ENCODE peak calls at places on chromosome 18, in eight cellular contexts. E, D, O, W, A, V, I and K are unnamed samples.

GRCh38 chr18:75314117-75314516 is 103.5 kb downstream of the TSHZ1 start:
- DNase-seq in A (peak), W (no peak), D (no peak), I (no peak), E (no peak), O (no peak), V (no peak), K (no peak)

GRCh38 chr18:20963027-20963426 is 148.6 kb downstream of the ROCK1 start:
- DNase-seq in V (no peak), I (no peak), O (no peak), D (no peak), A (no peak), W (no peak), E (no peak), K (no peak)

GRCh38 chr18:23356915-23357421 is 96.1 kb upstream of the RIOK3 start:
- DNase-seq in W (no peak), E (peak), V (no peak), D (no peak), A (no peak), I (no peak), O (peak), K (no peak)

GRCh38 chr18:48123324-48123723 is 192.9 kb upstream of the SMAD2 start:
- DNase-seq in A (no peak), W (no peak), V (no peak), D (no peak), O (no peak), I (no peak), E (no peak), K (peak)

GRCh38 chr18:79781331-79781941 is 16.3 kb upstream of the KCNG2 start:
- DNase-seq in O (no peak), W (no peak), V (no peak), E (no peak), A (no peak), D (no peak), I (no peak), K (peak)

GRCh38 chr18:11005528-11005927 is 143.8 kb downstream of the PIEZO2 start:
- DNase-seq in O (peak), D (no peak), W (no peak), V (no peak), E (peak), A (peak), I (no peak), K (peak)

GRCh38 chr18:75343389-75343788 is 84.1 kb downstream of the SMIM21 start:
- DNase-seq in A (no peak), I (no peak), V (no peak), O (no peak), E (no peak), W (no peak), D (no peak), K (no peak)

GRCh38 chr18:49212819-49213218 is 247.6 kb downstream of the DYM start:
- DNase-seq in A (no peak), O (peak), V (no peak), I (no peak), D (no peak), E (peak), W (no peak), K (no peak)

GRCh38 chr18:80148316-80149199 is 39.5 kb downstream of the ADNP2 start:
- DNase-seq in A (no peak), V (no peak), O (no peak), E (no peak), W (no peak), D (no peak), I (peak), K (peak)

GRCh38 chr18:56903686-56904085 is 243.2 kb upstream of the BOD1L2 start:
- DNase-seq in A (no peak), O (no peak), I (no peak), V (no peak), W (no peak), D (no peak), E (no peak), K (no peak)

GRCh38 chr18:13276530-13277520 is 58.3 kb downstream of the LDLRAD4 start:
- DNase-seq in W (no peak), O (no peak), E (no peak), V (no peak), A (peak), D (no peak), I (no peak), K (peak)

GRCh38 chr18:37535968-37536367 is 29.6 kb downstream of the CELF4 start:
- DNase-seq in A (no peak), D (no peak), I (no peak), W (no peak), O (no peak), E (peak), V (no peak), K (no peak)

GRCh38 chr18:77110936-77111335 is 21.6 kb downstream of the MBP start:
- DNase-seq in E (no peak), W (no peak), O (no peak), D (no peak), A (no peak), I (no peak), V (no peak), K (peak)

GRCh38 chr18:32911660-32912284 is 138.9 kb upstream of the KLHL14 start:
- DNase-seq in E (peak), I (no peak), V (no peak), A (no peak), O (peak), D (no peak), W (no peak), K (no peak)

GRCh38 chr18:62281684-62282083 is 43.4 kb upstream of the TNFRSF11A start:
- DNase-seq in V (no peak), I (no peak), O (peak), W (no peak), D (no peak), A (no peak), E (peak), K (no peak)

GRCh38 chr18:58863539-58864145 is 1.0 kb upstream of the ZNF532 start:
- DNase-seq in A (no peak), I (peak), O (no peak), W (no peak), V (no peak), E (no peak), D (peak), K (peak)

GRCh38 chr18:45287531-45287930 is 327.7 kb upstream of the SLC14A2 start:
- DNase-seq in D (no peak), O (no peak), E (no peak), I (no peak), A (no peak), W (no peak), V (no peak), K (no peak)

GRCh38 chr18:58541789-58542425 is 87.0 kb downstream of the ALPK2 start:
- DNase-seq in A (peak), O (peak), W (no peak), E (peak), D (no peak), V (no peak), I (peak), K (peak)

GRCh38 chr18:12036201-12036751 is 55.0 kb downstream of the IMPA2 start:
- DNase-seq in E (no peak), D (no peak), I (no peak), V (no peak), A (no peak), W (no peak), O (no peak), K (no peak)

GRCh38 chr18:28045176-28045810 is 131.6 kb downstream of the CDH2 start:
- DNase-seq in A (peak), V (no peak), D (no peak), I (no peak), E (peak), O (no peak), W (no peak), K (no peak)

GRCh38 chr18:8139127-8139591 is 470.1 kb upstream of the RAB12 start:
- DNase-seq in A (no peak), W (no peak), V (no peak), E (peak), O (no peak), D (no peak), I (no peak), K (no peak)

GRCh38 chr18:37471619-37472018 is 94.0 kb downstream of the CELF4 start:
- DNase-seq in A (no peak), W (no peak), E (no peak), V (no peak), I (no peak), O (no peak), D (no peak), K (no peak)

GRCh38 chr18:41940506-41941215 is 14.4 kb upstream of the PIK3C3 start:
- DNase-seq in V (no peak), D (no peak), I (no peak), A (peak), O (peak), W (no peak), E (peak), K (peak)